ENCODE peak calls at places on chromosomes 13 and 19, in eight cellular contexts. One of them, this sample, is unnamed.

GRCh38 chr13:51207881-51208280 is 14.3 kb upstream of the FAM124A start:
- DNase-seq in tibial artery: no peak
- DNase-seq in pancreas: no peak
- DNase-seq in neuronal stem cell: no peak
- DNase-seq in cardiac muscle cell: no peak
- DNase-seq in PC-3: no peak
- DNase-seq in spleen: no peak
- DNase-seq in tibial nerve: no peak
- DNase-seq in this sample: no peak

GRCh38 chr13:26967119-26968038 is 204.2 kb downstream of the USP12 start:
- DNase-seq in tibial artery: no peak
- DNase-seq in pancreas: no peak
- DNase-seq in neuronal stem cell: no peak
- DNase-seq in cardiac muscle cell: no peak
- DNase-seq in PC-3: no peak
- DNase-seq in spleen: no peak
- DNase-seq in tibial nerve: no peak
- DNase-seq in this sample: no peak

GRCh38 chr19:46731007-46731501 is 14.1 kb upstream of the PRKD2 start:
- DNase-seq in tibial artery: no peak
- DNase-seq in pancreas: no peak
- DNase-seq in neuronal stem cell: no peak
- DNase-seq in cardiac muscle cell: no peak
- DNase-seq in PC-3: peak; percentile 89
- DNase-seq in spleen: peak; percentile 90
- DNase-seq in tibial nerve: no peak
- DNase-seq in this sample: peak; percentile 73

GRCh38 chr13:93690139-93690538 is 463.5 kb downstream of the GPC6 start:
- DNase-seq in tibial artery: no peak
- DNase-seq in pancreas: no peak
- DNase-seq in neuronal stem cell: peak; percentile 48
- DNase-seq in cardiac muscle cell: peak; percentile 75
- DNase-seq in PC-3: peak; percentile 31
- DNase-seq in spleen: no peak
- DNase-seq in tibial nerve: no peak
- DNase-seq in this sample: no peak

GRCh38 chr13:74128171-74128767 is 5.9 kb downstream of the KLF12 start:
- DNase-seq in tibial artery: no peak
- DNase-seq in pancreas: no peak
- DNase-seq in neuronal stem cell: no peak
- DNase-seq in cardiac muscle cell: peak; percentile 36
- DNase-seq in PC-3: no peak
- DNase-seq in spleen: no peak
- DNase-seq in tibial nerve: no peak
- DNase-seq in this sample: no peak

GRCh38 chr19:53980553-53981407 is 10.7 kb upstream of the CACNG6 start:
- DNase-seq in tibial artery: no peak
- DNase-seq in pancreas: no peak
- DNase-seq in neuronal stem cell: no peak
- DNase-seq in cardiac muscle cell: peak; percentile 72
- DNase-seq in PC-3: peak; percentile 94
- DNase-seq in spleen: no peak
- DNase-seq in tibial nerve: no peak
- DNase-seq in this sample: peak; percentile 91

GRCh38 chr19:58059003-58059671 is at the start of gene ZNF135:
- DNase-seq in tibial artery: peak; percentile 94
- DNase-seq in pancreas: peak; percentile 86
- DNase-seq in neuronal stem cell: peak; percentile 80
- DNase-seq in cardiac muscle cell: peak; percentile 95
- DNase-seq in PC-3: no peak
- DNase-seq in spleen: peak; percentile 89
- DNase-seq in tibial nerve: peak; percentile 69
- DNase-seq in this sample: no peak

GRCh38 chr13:78160793-78161192 is 242.2 kb upstream of the EDNRB start:
- DNase-seq in tibial artery: no peak
- DNase-seq in pancreas: no peak
- DNase-seq in neuronal stem cell: no peak
- DNase-seq in cardiac muscle cell: no peak
- DNase-seq in PC-3: peak; percentile 17
- DNase-seq in spleen: no peak
- DNase-seq in tibial nerve: no peak
- DNase-seq in this sample: no peak

GRCh38 chr13:47930649-47931165 is 70.4 kb downstream of the SUCLA2 start:
- DNase-seq in tibial artery: no peak
- DNase-seq in pancreas: no peak
- DNase-seq in neuronal stem cell: no peak
- DNase-seq in cardiac muscle cell: no peak
- DNase-seq in PC-3: no peak
- DNase-seq in spleen: no peak
- DNase-seq in tibial nerve: no peak
- DNase-seq in this sample: no peak

GRCh38 chr13:76293751-76294150 is 592.5 kb downstream of the KCTD12 start:
- DNase-seq in tibial artery: no peak
- DNase-seq in pancreas: no peak
- DNase-seq in neuronal stem cell: no peak
- DNase-seq in cardiac muscle cell: no peak
- DNase-seq in PC-3: peak; percentile 16
- DNase-seq in spleen: no peak
- DNase-seq in tibial nerve: no peak
- DNase-seq in this sample: no peak

GRCh38 chr13:70812481-70812880 is 704.2 kb upstream of the KLHL1 start:
- DNase-seq in tibial artery: no peak
- DNase-seq in pancreas: no peak
- DNase-seq in neuronal stem cell: no peak
- DNase-seq in cardiac muscle cell: no peak
- DNase-seq in PC-3: peak; percentile 66
- DNase-seq in spleen: no peak
- DNase-seq in tibial nerve: no peak
- DNase-seq in this sample: no peak

GRCh38 chr19:45824041-45824471 is 8.9 kb upstream of the RSPH6A start:
- DNase-seq in tibial artery: no peak
- DNase-seq in pancreas: no peak
- DNase-seq in neuronal stem cell: no peak
- DNase-seq in cardiac muscle cell: no peak
- DNase-seq in PC-3: no peak
- DNase-seq in spleen: no peak
- DNase-seq in tibial nerve: no peak
- DNase-seq in this sample: no peak

GRCh38 chr19:17680235-17680722 is 7.9 kb downstream of the UNC13A start:
- DNase-seq in tibial artery: peak; percentile 94
- DNase-seq in pancreas: peak; percentile 73
- DNase-seq in neuronal stem cell: no peak
- DNase-seq in cardiac muscle cell: peak; percentile 82
- DNase-seq in PC-3: peak; percentile 51
- DNase-seq in spleen: peak; percentile 86
- DNase-seq in tibial nerve: peak; percentile 28
- DNase-seq in this sample: no peak

GRCh38 chr19:43934055-43934984 is 762 bp downstream of the ZNF45 start:
- DNase-seq in tibial artery: no peak
- DNase-seq in pancreas: no peak
- DNase-seq in neuronal stem cell: no peak
- DNase-seq in cardiac muscle cell: peak; percentile 3
- DNase-seq in PC-3: peak; percentile 51
- DNase-seq in spleen: no peak
- DNase-seq in tibial nerve: no peak
- DNase-seq in this sample: no peak

GRCh38 chr13:41053384-41053826 is 7.9 kb upstream of the WBP4 start:
- DNase-seq in tibial artery: no peak
- DNase-seq in pancreas: no peak
- DNase-seq in neuronal stem cell: no peak
- DNase-seq in cardiac muscle cell: no peak
- DNase-seq in PC-3: peak; percentile 48
- DNase-seq in spleen: no peak
- DNase-seq in tibial nerve: no peak
- DNase-seq in this sample: no peak

GRCh38 chr13:96898855-96899254 is 95.4 kb downstream of the OXGR1 start:
- DNase-seq in tibial artery: no peak
- DNase-seq in pancreas: no peak
- DNase-seq in neuronal stem cell: peak; percentile 14
- DNase-seq in cardiac muscle cell: no peak
- DNase-seq in PC-3: no peak
- DNase-seq in spleen: no peak
- DNase-seq in tibial nerve: no peak
- DNase-seq in this sample: no peak

GRCh38 chr13:75934889-75935288 is 298.8 kb downstream of the LMO7 start:
- DNase-seq in tibial artery: no peak
- DNase-seq in pancreas: no peak
- DNase-seq in neuronal stem cell: no peak
- DNase-seq in cardiac muscle cell: no peak
- DNase-seq in PC-3: peak; percentile 80
- DNase-seq in spleen: no peak
- DNase-seq in tibial nerve: no peak
- DNase-seq in this sample: no peak

GRCh38 chr19:41753936-41754529 is 1.3 kb upstream of the CEACAM6 start:
- DNase-seq in tibial artery: no peak
- DNase-seq in pancreas: peak; percentile 70
- DNase-seq in neuronal stem cell: peak; percentile 6
- DNase-seq in cardiac muscle cell: no peak
- DNase-seq in PC-3: peak; percentile 69
- DNase-seq in spleen: peak; percentile 79
- DNase-seq in tibial nerve: peak; percentile 23
- DNase-seq in this sample: no peak

GRCh38 chr13:59000770-59001169 is 1163.0 kb downstream of the DIAPH3 start:
- DNase-seq in tibial artery: no peak
- DNase-seq in pancreas: no peak
- DNase-seq in neuronal stem cell: no peak
- DNase-seq in cardiac muscle cell: no peak
- DNase-seq in PC-3: no peak
- DNase-seq in spleen: no peak
- DNase-seq in tibial nerve: no peak
- DNase-seq in this sample: no peak

GRCh38 chr13:111034811-111035210 is 80.3 kb upstream of the ARHGEF7 start:
- DNase-seq in tibial artery: no peak
- DNase-seq in pancreas: no peak
- DNase-seq in neuronal stem cell: no peak
- DNase-seq in cardiac muscle cell: no peak
- DNase-seq in PC-3: no peak
- DNase-seq in spleen: no peak
- DNase-seq in tibial nerve: no peak
- DNase-seq in this sample: no peak

GRCh38 chr19:40650749-40651305 is 39.6 kb downstream of the NUMBL start:
- DNase-seq in tibial artery: peak; percentile 80
- DNase-seq in pancreas: no peak
- DNase-seq in neuronal stem cell: no peak
- DNase-seq in cardiac muscle cell: no peak
- DNase-seq in PC-3: no peak
- DNase-seq in spleen: no peak
- DNase-seq in tibial nerve: no peak
- DNase-seq in this sample: no peak

GRCh38 chr13:30863231-30863630 is 42.8 kb upstream of the MEDAG start:
- DNase-seq in tibial artery: no peak
- DNase-seq in pancreas: no peak
- DNase-seq in neuronal stem cell: no peak
- DNase-seq in cardiac muscle cell: no peak
- DNase-seq in PC-3: no peak
- DNase-seq in spleen: no peak
- DNase-seq in tibial nerve: no peak
- DNase-seq in this sample: no peak

GRCh38 chr19:38251564-38252051 is 4.6 kb downstream of the PPP1R14A start:
- DNase-seq in tibial artery: peak; percentile 94
- DNase-seq in pancreas: no peak
- DNase-seq in neuronal stem cell: no peak
- DNase-seq in cardiac muscle cell: no peak
- DNase-seq in PC-3: no peak
- DNase-seq in spleen: no peak
- DNase-seq in tibial nerve: no peak
- DNase-seq in this sample: no peak

GRCh38 chr19:8316351-8317125 is 4.6 kb downstream of the NDUFA7 start:
- DNase-seq in tibial artery: no peak
- DNase-seq in pancreas: no peak
- DNase-seq in neuronal stem cell: no peak
- DNase-seq in cardiac muscle cell: no peak
- DNase-seq in PC-3: no peak
- DNase-seq in spleen: no peak
- DNase-seq in tibial nerve: no peak
- DNase-seq in this sample: no peak
- H3K27ac ChIP-seq in tibial artery: no peak overlapping the region
- H3K27ac ChIP-seq in pancreas: no peak overlapping the region
- H3K27ac ChIP-seq in neuronal stem cell: no peak overlapping the region
- H3K27ac ChIP-seq in cardiac muscle cell: no peak overlapping the region
- H3K27ac ChIP-seq in PC-3: no peak overlapping the region
- H3K27ac ChIP-seq in spleen: peak overlapping the region; percentile 16
- H3K27ac ChIP-seq in tibial nerve: no peak overlapping the region
- H3K27ac ChIP-seq in this sample: no peak overlapping the region

GRCh38 chr19:49975051-49975450 is 14.1 kb upstream of the SIGLEC11 start:
- DNase-seq in tibial artery: no peak
- DNase-seq in pancreas: no peak
- DNase-seq in neuronal stem cell: no peak
- DNase-seq in cardiac muscle cell: no peak
- DNase-seq in PC-3: no peak
- DNase-seq in spleen: no peak
- DNase-seq in tibial nerve: no peak
- DNase-seq in this sample: no peak
- H3K4me3 ChIP-seq in tibial artery: no peak overlapping the region
- H3K4me3 ChIP-seq in pancreas: no peak overlapping the region
- H3K4me3 ChIP-seq in neuronal stem cell: no peak overlapping the region
- H3K4me3 ChIP-seq in cardiac muscle cell: no peak overlapping the region
- H3K4me3 ChIP-seq in PC-3: no peak overlapping the region
- H3K4me3 ChIP-seq in spleen: no peak overlapping the region
- H3K4me3 ChIP-seq in tibial nerve: no peak overlapping the region
- H3K4me3 ChIP-seq in this sample: no peak overlapping the region

DNA sequence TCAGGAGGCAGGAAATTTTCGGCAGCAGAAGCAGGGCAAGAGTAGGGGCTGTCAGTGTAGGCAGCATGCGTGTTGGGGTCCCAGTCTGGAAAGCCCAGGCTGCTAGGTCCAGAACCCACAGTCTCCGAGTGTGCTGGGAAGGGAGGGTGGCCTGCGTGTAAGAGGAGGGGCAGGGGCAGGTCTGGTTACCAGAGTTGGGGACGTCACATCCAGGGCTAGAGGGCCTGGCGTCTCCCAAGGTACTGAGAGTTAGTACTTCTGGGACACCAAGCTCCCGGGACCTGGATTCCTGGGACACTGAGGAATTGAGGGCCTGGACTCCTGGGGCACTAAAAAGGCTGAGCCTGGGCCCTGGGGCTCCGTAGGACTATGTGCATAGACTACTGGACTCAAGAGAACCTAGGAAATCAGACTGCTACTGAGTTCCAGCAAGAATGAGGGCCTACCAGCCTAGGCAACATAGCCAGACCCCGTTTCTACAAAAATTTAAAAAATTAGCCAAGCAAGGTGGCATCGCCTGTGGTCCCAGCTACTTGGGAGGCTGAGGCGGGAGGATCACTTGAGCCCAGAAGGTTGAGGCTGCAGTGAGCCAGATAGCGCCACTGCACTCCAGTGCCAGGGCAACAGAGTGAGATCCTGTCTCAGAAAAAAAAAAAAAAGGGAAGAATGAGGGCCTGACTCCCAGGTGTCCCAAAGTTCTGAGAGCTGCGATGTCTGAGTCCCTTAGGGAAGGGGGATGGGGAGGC is 2.5 kb downstream of the NFKBID start:
- DNase-seq in tibial artery: no peak
- DNase-seq in pancreas: no peak
- DNase-seq in neuronal stem cell: no peak
- DNase-seq in cardiac muscle cell: no peak
- DNase-seq in PC-3: no peak
- DNase-seq in spleen: peak; percentile 79
- DNase-seq in tibial nerve: no peak
- DNase-seq in this sample: no peak
- H3K36me3 ChIP-seq in tibial artery: peaks cover 43% of the 10 kb centered on the region
- H3K36me3 ChIP-seq in pancreas: no peaks in the 10 kb centered on the region
- H3K36me3 ChIP-seq in neuronal stem cell: peaks cover 15% of the 10 kb centered on the region
- H3K36me3 ChIP-seq in cardiac muscle cell: peaks cover 6% of the 10 kb centered on the region
- H3K36me3 ChIP-seq in PC-3: no peaks in the 10 kb centered on the region
- H3K36me3 ChIP-seq in spleen: peaks cover 54% of the 10 kb centered on the region
- H3K36me3 ChIP-seq in tibial nerve: no peaks in the 10 kb centered on the region
- H3K36me3 ChIP-seq in this sample: peaks cover 54% of the 10 kb centered on the region

GRCh38 chr19:3179739-3180293 is 1.2 kb downstream of the S1PR4 start:
- DNase-seq in tibial artery: peak; percentile 58
- DNase-seq in pancreas: no peak
- DNase-seq in neuronal stem cell: no peak
- DNase-seq in cardiac muscle cell: no peak
- DNase-seq in PC-3: no peak
- DNase-seq in spleen: peak; percentile 89
- DNase-seq in tibial nerve: no peak
- DNase-seq in this sample: no peak
- H3K27ac ChIP-seq in tibial artery: no peak overlapping the region
- H3K27ac ChIP-seq in pancreas: no peak overlapping the region
- H3K27ac ChIP-seq in neuronal stem cell: no peak overlapping the region
- H3K27ac ChIP-seq in cardiac muscle cell: no peak overlapping the region
- H3K27ac ChIP-seq in PC-3: no peak overlapping the region
- H3K27ac ChIP-seq in spleen: peak overlapping the region; percentile 98
- H3K27ac ChIP-seq in tibial nerve: no peak overlapping the region
- H3K27ac ChIP-seq in this sample: no peak overlapping the region

This sample was measured in RWPE2.